ENCODE peak calls at places on chromosomes 11 and 22, in nine cellular contexts. Y, I, G, Q, J, N, U, D and R are unnamed samples.

GRCh38 chr11:72736452-72737069 is 15.6 kb downstream of the ARAP1 start:
- DNase-seq in Y (no peak), N (peak), D (peak), I (peak), G (no peak), U (no peak), Q (no peak), J (no peak), R (peak)

GRCh38 chr22:19396561-19396933 is 35.0 kb downstream of the HIRA start:
- DNase-seq in U (no peak), J (no peak), N (no peak), Q (no peak), Y (no peak), G (no peak), I (no peak), D (no peak), R (no peak)

GRCh38 chr11:86469491-86470388 is 95.1 kb downstream of the CCDC81 start:
- DNase-seq in G (no peak), U (no peak), Q (no peak), I (no peak), N (no peak), Y (no peak), J (no peak), D (no peak), R (no peak)

GRCh38 chr22:17786435-17787158 is 12.3 kb upstream of the BID start:
- DNase-seq in N (peak), U (no peak), D (no peak), Q (no peak), Y (peak), J (peak), G (peak), I (peak), R (no peak)

GRCh38 chr11:73528877-73529530 is 68.9 kb downstream of the FAM168A start:
- DNase-seq in U (no peak), I (peak), J (peak), N (no peak), Y (no peak), G (no peak), Q (no peak), D (no peak), R (no peak)

GRCh38 chr11:4441500-4441899 is 7.6 kb upstream of the OR52K2 start:
- DNase-seq in Q (no peak), Y (no peak), U (no peak), G (no peak), D (no peak), I (no peak), N (no peak), J (no peak), R (no peak)

GRCh38 chr11:20112291-20113146 is 47.8 kb downstream of the DBX1 start:
- DNase-seq in D (peak), G (peak), Y (peak), J (no peak), Q (peak), I (peak), U (no peak), N (peak), R (peak)

GRCh38 chr22:42365942-42366660 is 66.1 kb downstream of the NFAM1 start:
- DNase-seq in D (no peak), G (no peak), Q (no peak), I (no peak), N (no peak), J (no peak), Y (no peak), U (no peak), R (no peak)

GRCh38 chr22:39236321-39237275 is 8.2 kb downstream of the PDGFB start:
- DNase-seq in D (peak), G (peak), I (no peak), Q (peak), N (no peak), Y (peak), U (no peak), J (no peak), R (no peak)

GRCh38 chr22:22403306-22403705 is 105.2 kb downstream of the ZNF280B start:
- DNase-seq in J (no peak), D (no peak), Y (no peak), Q (no peak), I (no peak), U (no peak), N (no peak), G (no peak), R (no peak)

DNA sequence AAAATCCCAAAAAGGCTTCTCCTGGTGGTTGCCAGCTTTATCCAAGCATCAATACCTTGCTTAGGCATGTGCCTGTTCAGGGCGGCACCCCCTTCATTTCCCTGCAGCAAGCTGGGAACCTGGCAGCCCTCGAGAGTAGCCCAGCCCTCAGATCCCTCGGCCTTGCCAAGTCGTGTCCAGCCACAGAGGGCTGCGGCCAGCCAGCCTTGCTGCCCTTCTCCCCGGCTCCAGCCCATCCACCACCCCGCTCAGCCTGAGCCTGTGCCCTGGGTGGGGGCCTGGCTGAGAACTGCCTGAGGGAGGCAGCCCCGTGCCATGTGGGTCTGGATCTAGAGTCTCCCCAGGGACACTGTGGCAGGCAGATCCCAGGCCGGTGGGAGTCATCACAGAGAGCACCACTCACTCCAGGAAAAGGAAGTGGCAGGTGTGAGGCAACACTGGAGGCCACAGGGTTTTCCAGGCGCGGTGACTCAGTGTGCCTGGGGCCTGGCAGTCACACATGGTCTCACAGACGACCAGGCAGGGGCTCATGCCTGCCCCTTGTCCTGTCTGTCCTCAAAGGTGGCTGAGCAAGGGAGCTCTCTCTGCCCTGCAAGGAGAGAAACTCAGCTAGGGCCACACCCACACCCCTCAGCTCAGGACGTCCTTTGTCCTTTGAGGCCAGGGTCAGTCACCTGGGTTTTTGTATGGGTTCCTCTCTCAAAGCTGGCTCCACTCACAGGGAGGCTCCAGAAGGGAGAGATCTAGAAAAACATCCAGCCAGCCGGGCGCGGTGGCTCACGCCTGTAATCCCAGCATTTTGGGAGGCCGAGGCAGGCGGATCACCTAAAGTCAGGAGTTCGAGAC is 12.2 kb upstream of the CDC42BPG start:
- DNase-seq in N (peak), J (no peak), I (peak), U (no peak), Y (peak), Q (no peak), D (peak), G (peak), R (peak)
- TF ChIP-seq POLR2AphosphoS5 in N (peak), J (no peak), I (peak), U (no peak), Y (peak), Q (no peak), D (peak), G (peak), R (peak)

GRCh38 chr11:62392944-62393628 is 25.7 kb upstream of the SCGB1A1 start:
- DNase-seq in D (no peak), N (no peak), I (no peak), J (no peak), Q (peak), Y (no peak), G (no peak), U (no peak), R (peak)
- TF ChIP-seq CTCF in D (no peak), N (no peak), I (no peak), J (peak), Q (peak), Y (no peak), G (peak), U (peak), R (no peak)

GRCh38 chr11:125072210-125072960 is 9.3 kb downstream of the SLC37A2 start:
- DNase-seq in D (peak), J (no peak), Q (no peak), G (peak), U (no peak), N (peak), Y (no peak), I (no peak), R (no peak)
- TF ChIP-seq POLR2AphosphoS5 in D (no peak), J (no peak), Q (no peak), G (no peak), U (no peak), N (no peak), Y (no peak), I (no peak), R (no peak)

DNA sequence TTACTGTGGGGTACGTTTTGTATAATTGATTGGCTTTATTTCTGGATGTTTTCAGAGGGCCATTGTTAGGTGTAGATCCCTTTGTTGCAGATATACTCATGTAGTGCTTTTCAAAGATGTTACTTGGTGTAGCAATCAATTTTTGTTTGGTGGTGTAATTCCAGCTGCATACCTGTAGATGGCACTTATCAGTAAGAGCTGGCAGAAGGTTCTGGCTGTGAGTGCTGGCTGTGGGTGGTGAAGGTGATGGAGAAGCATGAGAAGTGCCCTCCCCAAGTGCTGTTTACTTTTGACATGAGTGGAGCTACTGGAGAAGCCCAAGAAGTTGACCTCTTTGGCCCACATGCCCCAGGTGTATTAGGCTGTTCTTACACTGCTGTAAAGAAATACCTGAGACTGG is 1074.9 kb downstream of the FAM181B start:
- DNase-seq in U (no peak), Y (no peak), J (peak), I (no peak), D (peak), G (no peak), N (no peak), Q (no peak), R (no peak)
- TF ChIP-seq CTCF in U (peak), Y (no peak), J (peak), I (peak), D (no peak), G (no peak), N (no peak), Q (no peak), R (no peak)

DNA sequence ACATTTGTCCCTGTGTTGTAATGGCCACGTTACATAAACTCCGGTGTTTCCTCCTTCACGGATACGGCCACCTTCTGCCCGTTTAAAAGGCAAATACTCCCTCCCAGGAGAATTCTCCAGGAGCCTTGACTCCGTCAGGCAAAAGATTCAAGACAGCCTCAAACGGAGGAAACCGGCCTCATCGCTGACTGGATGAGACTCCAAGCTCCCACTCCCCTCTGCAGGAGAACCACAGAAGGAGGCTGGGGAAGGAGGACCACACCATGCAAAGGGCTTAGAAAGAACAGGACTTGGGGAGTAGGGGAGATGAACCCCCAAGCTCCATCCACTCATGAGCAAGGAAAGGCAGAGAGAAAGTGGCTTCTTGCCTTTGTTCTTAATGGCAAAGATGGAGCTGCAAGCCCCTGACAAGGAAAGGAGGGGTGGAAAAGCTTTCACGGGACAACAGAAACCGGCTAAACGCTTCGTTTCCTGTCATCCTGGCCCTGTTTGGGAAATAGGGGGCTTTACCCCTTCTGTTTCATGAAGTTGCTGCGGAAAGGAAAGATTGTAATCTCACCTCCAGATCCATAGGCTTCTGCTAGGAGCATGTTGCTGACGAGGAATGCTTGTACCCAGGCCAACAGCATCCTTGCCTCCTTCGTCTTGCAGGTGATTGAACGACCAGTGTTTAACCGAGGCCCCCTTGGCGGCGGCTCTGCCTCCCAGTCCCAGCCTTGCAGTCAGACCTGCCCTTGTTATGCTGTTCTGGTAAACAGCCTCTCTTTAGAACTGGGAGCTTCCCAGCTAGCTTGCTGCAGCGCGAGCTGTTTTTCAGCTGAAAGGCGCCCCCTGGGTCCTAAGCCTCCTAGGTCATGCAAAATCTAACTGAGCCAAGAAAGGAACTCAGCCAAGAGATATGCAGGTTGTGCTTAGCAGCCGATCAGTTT is at the start of gene PIK3IP1:
- DNase-seq in I (peak), U (peak), D (peak), G (peak), N (peak), Q (peak), Y (peak), J (peak), R (peak)
- TF ChIP-seq POLR2AphosphoS5 in I (peak), U (peak), D (peak), G (peak), N (peak), Q (peak), Y (peak), J (peak), R (peak)

GRCh38 chr22:35337932-35338331 is 38.2 kb downstream of the TOM1 start:
- DNase-seq in U (no peak), G (no peak), N (no peak), I (no peak), Y (no peak), D (no peak), Q (no peak), J (peak), R (no peak)
- TF ChIP-seq CTCF in U (peak), G (no peak), N (no peak), I (peak), Y (no peak), D (no peak), Q (no peak), J (peak), R (no peak)

GRCh38 chr11:101346591-101346990 is 217.0 kb upstream of the PGR start:
- DNase-seq in I (no peak), D (no peak), Q (no peak), J (no peak), U (no peak), Y (no peak), N (no peak), G (no peak), R (peak)
- TF ChIP-seq POLR2AphosphoS5 in I (no peak), D (no peak), Q (no peak), J (no peak), U (no peak), Y (no peak), N (no peak), G (no peak), R (no peak)

GRCh38 chr11:2251138-2251537 is 19.2 kb downstream of the ASCL2 start:
- DNase-seq in Q (no peak), Y (no peak), D (no peak), G (no peak), N (peak), J (no peak), U (no peak), I (no peak), R (peak)
- TF ChIP-seq CTCF in Q (no peak), Y (no peak), D (no peak), G (no peak), N (no peak), J (no peak), U (no peak), I (no peak), R (no peak)

DNA sequence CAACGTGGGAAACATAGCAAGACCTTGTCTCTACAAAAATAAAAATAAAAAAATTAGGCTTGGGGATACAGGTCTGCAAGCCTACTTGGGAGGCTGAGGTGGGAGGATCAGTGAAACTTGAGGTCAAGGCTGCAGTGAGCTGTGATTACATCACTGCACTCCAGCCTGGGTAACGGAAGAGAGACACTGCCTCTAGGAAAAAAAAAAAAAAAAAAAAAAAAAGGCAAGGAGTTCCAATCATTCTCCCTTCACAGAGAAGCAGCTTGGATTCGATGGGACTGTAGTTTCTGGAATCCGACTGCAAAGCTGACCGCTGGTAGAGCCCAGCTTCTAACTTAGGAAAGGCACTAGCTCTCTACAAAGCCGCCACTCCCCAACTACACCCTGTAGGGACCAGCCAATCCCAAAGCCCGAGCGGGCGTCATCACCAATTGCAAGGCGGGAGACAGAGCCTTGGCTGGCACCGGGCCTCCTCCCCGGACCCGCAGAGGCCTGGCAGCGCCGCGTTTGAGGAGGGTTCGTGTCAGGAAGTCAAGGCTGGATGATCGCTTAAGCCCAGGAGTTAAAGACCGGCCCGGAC is 699 bp upstream of the DDB2 start:
- DNase-seq in U (peak), D (peak), Y (peak), Q (peak), G (peak), J (peak), N (peak), I (peak), R (peak)
- TF ChIP-seq POLR2AphosphoS5 in U (peak), D (peak), Y (peak), Q (peak), G (peak), J (peak), N (peak), I (no peak), R (peak)

GRCh38 chr22:24503851-24504170 is 8.7 kb downstream of the UPB1 start:
- DNase-seq in N (no peak), Q (no peak), I (no peak), Y (peak), D (no peak), G (no peak), J (no peak), U (no peak), R (no peak)

GRCh38 chr22:24510694-24511625 is 15.8 kb downstream of the UPB1 start:
- DNase-seq in Y (peak), Q (no peak), G (no peak), N (no peak), I (no peak), D (peak), J (no peak), U (no peak), R (no peak)

GRCh38 chr22:24506802-24507438 is 11.8 kb downstream of the UPB1 start:
- DNase-seq in G (no peak), D (peak), Q (no peak), U (no peak), Y (no peak), N (no peak), I (peak), J (peak), R (no peak)

GRCh38 chr22:24505337-24505736 is 10.2 kb downstream of the UPB1 start:
- DNase-seq in I (no peak), Y (peak), G (no peak), Q (no peak), N (no peak), J (no peak), D (peak), U (no peak), R (no peak)

DNA sequence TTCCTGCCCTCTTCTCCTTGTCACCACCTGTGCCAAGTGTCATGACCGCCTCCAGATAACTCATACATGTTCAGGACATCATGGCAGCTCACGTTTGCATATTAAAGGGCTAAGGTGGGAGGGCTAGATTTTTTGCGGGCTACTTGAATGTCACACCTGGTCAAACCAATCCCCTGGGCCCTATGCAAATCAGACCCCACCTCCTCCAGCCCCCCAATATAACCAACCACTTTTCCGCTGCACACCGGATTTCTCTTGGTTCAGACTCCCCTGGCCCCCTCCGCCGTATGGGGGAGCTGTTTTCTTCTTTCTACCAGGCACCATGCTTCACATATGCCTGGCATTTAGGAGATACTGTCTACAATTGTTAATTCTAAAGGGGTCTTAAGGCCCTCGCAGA is 12.6 kb downstream of the UPB1 start:
- DNase-seq in Y (no peak), I (no peak), U (peak), G (no peak), J (peak), Q (no peak), N (no peak), D (no peak), R (no peak)
- TF ChIP-seq CTCF in Y (no peak), I (no peak), U (peak), G (no peak), J (peak), Q (no peak), N (no peak), D (no peak), R (no peak)